ENCODE peak calls at places on chromosomes 2 and 18, in ten cellular contexts. K is suprapubic skin; G is effector CD4-positive, alpha-beta T cell; T is NCI-H524 treated with DMSO at 0.1 percent for 48 hours; Y is ovary; H is uterus; D is cardiac septum; I is stimulated activated naive B cell treated with anti-CD40 and anti-IgM and Interleukin-4, amounts not matched to agents 10 μg/mL and 1 μg/mL and 100 μg/mL, for 72 hours; R is GM20000; N is NCI-H1417. A is an unnamed sample.

GRCh38 chr2:118197011-118197695 is 108.9 kb downstream of the INSIG2 start:
- DNase-seq in K (no peak), G (no peak), T (no peak), Y (no peak), H (no peak), D (no peak), I (no peak), R (no peak), N (no peak), A (no peak)

GRCh38 chr2:83051538-83052192 is 1407.4 kb downstream of the SUCLG1 start:
- DNase-seq in K (no peak), G (no peak), T (no peak), Y (no peak), H (no peak), D (no peak), I (no peak), R (no peak), N (no peak), A (no peak)

GRCh38 chr2:179596018-179596417 is 265.4 kb downstream of the ZNF385B start:
- DNase-seq in K (no peak), G (no peak), T (no peak), Y (no peak), H (no peak), D (no peak), I (no peak), R (no peak), N (no peak), A (no peak)

GRCh38 chr2:229118336-229118735 is 152.8 kb downstream of the PID1 start:
- DNase-seq in K (no peak), G (no peak), T (no peak), Y (no peak), H (no peak), D (no peak), I (no peak), R (no peak), N (no peak), A (no peak)

GRCh38 chr18:44090453-44090852 is 590.2 kb upstream of the SETBP1 start:
- DNase-seq in K (no peak), G (no peak), T (no peak), Y (no peak), H (no peak), D (no peak), I (no peak), R (no peak), N (no peak), A (no peak)

GRCh38 chr2:138245309-138245708 is 256.3 kb upstream of the SPOPL start:
- DNase-seq in K (no peak), G (no peak), T (no peak), Y (no peak), H (no peak), D (no peak), I (no peak), R (no peak), N (no peak), A (no peak)

GRCh38 chr18:59052965-59053960 is 86.4 kb upstream of the SEC11C start:
- DNase-seq in K (no peak), G (no peak), T (no peak), Y (no peak), H (no peak), D (no peak), I (no peak), R (no peak), N (no peak), A (no peak)

GRCh38 chr18:2657788-2658458 is 2.4 kb downstream of the SMCHD1 start:
- DNase-seq in K (no peak), G (no peak), T (no peak), Y (no peak), H (no peak), D (no peak), I (no peak), R (peak), N (no peak), A (no peak)

GRCh38 chr2:233414777-233415570 is 60.7 kb downstream of the DGKD start:
- DNase-seq in K (peak), G (no peak), T (no peak), Y (no peak), H (no peak), D (no peak), I (no peak), R (no peak), N (no peak), A (no peak)

GRCh38 chr2:239267411-239267941 is 133.3 kb downstream of the HDAC4 start:
- DNase-seq in K (peak), G (peak), T (no peak), Y (peak), H (no peak), D (peak), I (peak), R (peak), N (no peak), A (peak)

GRCh38 chr2:5692561-5693287 is 540 bp downstream of the SOX11 start:
- DNase-seq in K (no peak), G (no peak), T (no peak), Y (no peak), H (no peak), D (peak), I (no peak), R (peak), N (peak), A (no peak)

GRCh38 chr2:16615687-16616615 is 49.7 kb downstream of the CYRIA start:
- DNase-seq in K (no peak), G (no peak), T (no peak), Y (no peak), H (peak), D (no peak), I (no peak), R (no peak), N (no peak), A (peak)

GRCh38 chr18:75896865-75897264 is 469.4 kb upstream of the SMIM21 start:
- DNase-seq in K (no peak), G (no peak), T (peak), Y (no peak), H (no peak), D (no peak), I (no peak), R (no peak), N (peak), A (no peak)

GRCh38 chr18:46155652-46156051 is 51.5 kb downstream of the HAUS1 start:
- DNase-seq in K (no peak), G (peak), T (no peak), Y (no peak), H (no peak), D (no peak), I (no peak), R (no peak), N (no peak), A (no peak)

GRCh38 chr2:108633379-108633778 is 85.9 kb upstream of the RANBP2 start:
- DNase-seq in K (no peak), G (no peak), T (no peak), Y (no peak), H (no peak), D (no peak), I (no peak), R (no peak), N (no peak), A (no peak)

A was measured in sigmoid colon.